ENCODE peak calls at places on chromosomes 3 and 15, in nine cellular contexts. One of them, this sample, is unnamed.

GRCh38 chr3:177294221-177294620 is 96.9 kb upstream of the TBL1XR1 start:
- DNase-seq in RWPE1: peak
- DNase-seq in stimulated activated CD8-positive, alpha-beta memory T cell treated with anti-CD3 and anti-CD28 coated beads, Interleukin-12 subunit alpha, Interleukin-12 subunit beta, amount 100 ng/mL, for 1 hour: no peak
- DNase-seq in activated CD4-positive, alpha-beta memory T cell treated with anti-CD3 and anti-CD28 coated beads, Interleukin-2, amount 10 ng/mL, durations not matched to agents 7 days and 5 days: no peak
- DNase-seq in Peyer's patch: no peak
- DNase-seq in HTR-8/SVneo: no peak
- DNase-seq in left colon: no peak
- DNase-seq in SK-N-DZ: no peak
- DNase-seq in uterus: peak
- DNase-seq in this sample: no peak

GRCh38 chr15:33022629-33023028 is 171.9 kb downstream of the FMN1 start:
- DNase-seq in RWPE1: peak
- DNase-seq in stimulated activated CD8-positive, alpha-beta memory T cell treated with anti-CD3 and anti-CD28 coated beads, Interleukin-12 subunit alpha, Interleukin-12 subunit beta, amount 100 ng/mL, for 1 hour: no peak
- DNase-seq in activated CD4-positive, alpha-beta memory T cell treated with anti-CD3 and anti-CD28 coated beads, Interleukin-2, amount 10 ng/mL, durations not matched to agents 7 days and 5 days: no peak
- DNase-seq in Peyer's patch: no peak
- DNase-seq in HTR-8/SVneo: peak
- DNase-seq in left colon: peak
- DNase-seq in SK-N-DZ: peak
- DNase-seq in uterus: no peak
- DNase-seq in this sample: no peak

GRCh38 chr3:108946292-108947290 is 7.1 kb downstream of the GUCA1C start:
- DNase-seq in RWPE1: peak
- DNase-seq in stimulated activated CD8-positive, alpha-beta memory T cell treated with anti-CD3 and anti-CD28 coated beads, Interleukin-12 subunit alpha, Interleukin-12 subunit beta, amount 100 ng/mL, for 1 hour: no peak
- DNase-seq in activated CD4-positive, alpha-beta memory T cell treated with anti-CD3 and anti-CD28 coated beads, Interleukin-2, amount 10 ng/mL, durations not matched to agents 7 days and 5 days: no peak
- DNase-seq in Peyer's patch: no peak
- DNase-seq in HTR-8/SVneo: peak
- DNase-seq in left colon: no peak
- DNase-seq in SK-N-DZ: no peak
- DNase-seq in uterus: no peak
- DNase-seq in this sample: no peak

GRCh38 chr15:44971036-44971435 is 14.5 kb downstream of the TERB2 start:
- DNase-seq in RWPE1: no peak
- DNase-seq in stimulated activated CD8-positive, alpha-beta memory T cell treated with anti-CD3 and anti-CD28 coated beads, Interleukin-12 subunit alpha, Interleukin-12 subunit beta, amount 100 ng/mL, for 1 hour: no peak
- DNase-seq in activated CD4-positive, alpha-beta memory T cell treated with anti-CD3 and anti-CD28 coated beads, Interleukin-2, amount 10 ng/mL, durations not matched to agents 7 days and 5 days: no peak
- DNase-seq in Peyer's patch: no peak
- DNase-seq in HTR-8/SVneo: no peak
- DNase-seq in left colon: no peak
- DNase-seq in SK-N-DZ: peak
- DNase-seq in uterus: no peak
- DNase-seq in this sample: no peak

GRCh38 chr3:119588112-119588511 is 8.8 kb downstream of the ADPRH start:
- DNase-seq in RWPE1: no peak
- DNase-seq in stimulated activated CD8-positive, alpha-beta memory T cell treated with anti-CD3 and anti-CD28 coated beads, Interleukin-12 subunit alpha, Interleukin-12 subunit beta, amount 100 ng/mL, for 1 hour: no peak
- DNase-seq in activated CD4-positive, alpha-beta memory T cell treated with anti-CD3 and anti-CD28 coated beads, Interleukin-2, amount 10 ng/mL, durations not matched to agents 7 days and 5 days: no peak
- DNase-seq in Peyer's patch: peak
- DNase-seq in HTR-8/SVneo: no peak
- DNase-seq in left colon: peak
- DNase-seq in SK-N-DZ: no peak
- DNase-seq in uterus: no peak
- DNase-seq in this sample: peak

GRCh38 chr3:123042413-123042812 is 14.8 kb upstream of the SEMA5B start:
- DNase-seq in RWPE1: no peak
- DNase-seq in stimulated activated CD8-positive, alpha-beta memory T cell treated with anti-CD3 and anti-CD28 coated beads, Interleukin-12 subunit alpha, Interleukin-12 subunit beta, amount 100 ng/mL, for 1 hour: no peak
- DNase-seq in activated CD4-positive, alpha-beta memory T cell treated with anti-CD3 and anti-CD28 coated beads, Interleukin-2, amount 10 ng/mL, durations not matched to agents 7 days and 5 days: no peak
- DNase-seq in Peyer's patch: no peak
- DNase-seq in HTR-8/SVneo: no peak
- DNase-seq in left colon: no peak
- DNase-seq in SK-N-DZ: no peak
- DNase-seq in uterus: no peak
- DNase-seq in this sample: no peak

GRCh38 chr3:52529376-52530333 is 4.0 kb downstream of the NT5DC2 start:
- DNase-seq in RWPE1: no peak
- DNase-seq in stimulated activated CD8-positive, alpha-beta memory T cell treated with anti-CD3 and anti-CD28 coated beads, Interleukin-12 subunit alpha, Interleukin-12 subunit beta, amount 100 ng/mL, for 1 hour: no peak
- DNase-seq in activated CD4-positive, alpha-beta memory T cell treated with anti-CD3 and anti-CD28 coated beads, Interleukin-2, amount 10 ng/mL, durations not matched to agents 7 days and 5 days: no peak
- DNase-seq in Peyer's patch: peak
- DNase-seq in HTR-8/SVneo: no peak
- DNase-seq in left colon: peak
- DNase-seq in SK-N-DZ: peak
- DNase-seq in uterus: peak
- DNase-seq in this sample: no peak

GRCh38 chr3:65778966-65779365 is 259.8 kb downstream of the MAGI1 start:
- DNase-seq in RWPE1: no peak
- DNase-seq in stimulated activated CD8-positive, alpha-beta memory T cell treated with anti-CD3 and anti-CD28 coated beads, Interleukin-12 subunit alpha, Interleukin-12 subunit beta, amount 100 ng/mL, for 1 hour: no peak
- DNase-seq in activated CD4-positive, alpha-beta memory T cell treated with anti-CD3 and anti-CD28 coated beads, Interleukin-2, amount 10 ng/mL, durations not matched to agents 7 days and 5 days: no peak
- DNase-seq in Peyer's patch: no peak
- DNase-seq in HTR-8/SVneo: no peak
- DNase-seq in left colon: no peak
- DNase-seq in SK-N-DZ: no peak
- DNase-seq in uterus: no peak
- DNase-seq in this sample: no peak

GRCh38 chr3:126535636-126536035 is 11.7 kb downstream of the CHST13 start:
- DNase-seq in RWPE1: no peak
- DNase-seq in stimulated activated CD8-positive, alpha-beta memory T cell treated with anti-CD3 and anti-CD28 coated beads, Interleukin-12 subunit alpha, Interleukin-12 subunit beta, amount 100 ng/mL, for 1 hour: no peak
- DNase-seq in activated CD4-positive, alpha-beta memory T cell treated with anti-CD3 and anti-CD28 coated beads, Interleukin-2, amount 10 ng/mL, durations not matched to agents 7 days and 5 days: no peak
- DNase-seq in Peyer's patch: no peak
- DNase-seq in HTR-8/SVneo: no peak
- DNase-seq in left colon: no peak
- DNase-seq in SK-N-DZ: no peak
- DNase-seq in uterus: no peak
- DNase-seq in this sample: no peak

GRCh38 chr3:8438507-8439079 is 63.0 kb upstream of the LMCD1 start:
- DNase-seq in RWPE1: no peak
- DNase-seq in stimulated activated CD8-positive, alpha-beta memory T cell treated with anti-CD3 and anti-CD28 coated beads, Interleukin-12 subunit alpha, Interleukin-12 subunit beta, amount 100 ng/mL, for 1 hour: no peak
- DNase-seq in activated CD4-positive, alpha-beta memory T cell treated with anti-CD3 and anti-CD28 coated beads, Interleukin-2, amount 10 ng/mL, durations not matched to agents 7 days and 5 days: no peak
- DNase-seq in Peyer's patch: no peak
- DNase-seq in HTR-8/SVneo: no peak
- DNase-seq in left colon: no peak
- DNase-seq in SK-N-DZ: no peak
- DNase-seq in uterus: no peak
- DNase-seq in this sample: no peak

GRCh38 chr15:39549912-39550311 is 31.0 kb upstream of the THBS1 start:
- DNase-seq in RWPE1: no peak
- DNase-seq in stimulated activated CD8-positive, alpha-beta memory T cell treated with anti-CD3 and anti-CD28 coated beads, Interleukin-12 subunit alpha, Interleukin-12 subunit beta, amount 100 ng/mL, for 1 hour: no peak
- DNase-seq in activated CD4-positive, alpha-beta memory T cell treated with anti-CD3 and anti-CD28 coated beads, Interleukin-2, amount 10 ng/mL, durations not matched to agents 7 days and 5 days: no peak
- DNase-seq in Peyer's patch: no peak
- DNase-seq in HTR-8/SVneo: no peak
- DNase-seq in left colon: no peak
- DNase-seq in SK-N-DZ: no peak
- DNase-seq in uterus: no peak
- DNase-seq in this sample: no peak

GRCh38 chr3:44680921-44681455 is 31.5 kb upstream of the ZNF502 start:
- DNase-seq in RWPE1: no peak
- DNase-seq in stimulated activated CD8-positive, alpha-beta memory T cell treated with anti-CD3 and anti-CD28 coated beads, Interleukin-12 subunit alpha, Interleukin-12 subunit beta, amount 100 ng/mL, for 1 hour: no peak
- DNase-seq in activated CD4-positive, alpha-beta memory T cell treated with anti-CD3 and anti-CD28 coated beads, Interleukin-2, amount 10 ng/mL, durations not matched to agents 7 days and 5 days: no peak
- DNase-seq in Peyer's patch: no peak
- DNase-seq in HTR-8/SVneo: no peak
- DNase-seq in left colon: no peak
- DNase-seq in SK-N-DZ: no peak
- DNase-seq in uterus: no peak
- DNase-seq in this sample: no peak

This sample was measured in germinal center.